ENCODE peak calls at places on chromosome 1, in seven cellular contexts. U is hypothalamus, C is T-helper 22 cell, W is SIG-M5, V is HuH-7.5, H is osteocyte, O is renal cortical epithelial cell. B is an unnamed sample.

GRCh38 chr1:20192364-20192763 is 6.0 kb upstream of the PLA2G2C start:
- DNase-seq in V (no peak), C (no peak), U (no peak), O (peak; percentile 62), W (no peak), H (no peak), B (no peak)

GRCh38 chr1:177472567-177472966 is 301.8 kb downstream of the BRINP2 start:
- DNase-seq in W (no peak), V (no peak), H (no peak), O (no peak), U (no peak), C (no peak), B (no peak)

GRCh38 chr1:70675737-70676156 is 264.7 kb downstream of the CTH start:
- DNase-seq in V (no peak), U (no peak), C (no peak), W (no peak), O (no peak), H (no peak), B (no peak)

GRCh38 chr1:216723274-216723780 is at the start of gene ESRRG:
- DNase-seq in C (no peak), W (no peak), U (peak; percentile 27), O (peak; percentile 30), V (peak; percentile 10), H (no peak), B (no peak)

GRCh38 chr1:160877221-160877620 is 7.8 kb downstream of the ITLN1 start:
- DNase-seq in C (no peak), H (no peak), O (no peak), W (no peak), V (peak; percentile 20), U (no peak), B (no peak)

GRCh38 chr1:23449918-23450317 is 25.4 kb upstream of the TCEA3 start:
- DNase-seq in H (no peak), W (no peak), U (no peak), V (no peak), O (no peak), C (no peak), B (no peak)

GRCh38 chr1:181479137-181479745 is 4.1 kb upstream of the CACNA1E start:
- DNase-seq in V (peak; percentile 73), O (peak; percentile 65), U (peak; percentile 31), C (no peak), W (no peak), H (no peak), B (no peak)

GRCh38 chr1:214205053-214205452 is 75.9 kb upstream of the SMYD2 start:
- DNase-seq in O (no peak), H (no peak), U (no peak), C (no peak), W (no peak), V (no peak), B (no peak)

GRCh38 chr1:2044510-2045319 is 5.5 kb upstream of the PRKCZ start:
- DNase-seq in V (peak; percentile 88), W (no peak), O (no peak), H (peak; percentile 94), U (peak; percentile 82), C (peak; percentile 58), B (no peak)

GRCh38 chr1:226360106-226360746 is 47.7 kb downstream of the PARP1 start:
- DNase-seq in H (no peak), C (no peak), W (no peak), U (no peak), V (no peak), O (no peak), B (no peak)

GRCh38 chr1:156115514-156116374 is 1.2 kb downstream of the LMNA start:
- DNase-seq in H (no peak), C (no peak), U (peak; percentile 58), O (peak; percentile 73), V (peak; percentile 79), W (no peak), B (no peak)

GRCh38 chr1:64242895-64243756 is 39.7 kb downstream of the UBE2U start:
- DNase-seq in U (no peak), H (no peak), W (no peak), V (no peak), C (no peak), O (peak; percentile 56), B (peak; percentile 8)

GRCh38 chr1:231665046-231665445 is 38.5 kb downstream of the DISC1 start:
- DNase-seq in O (no peak), W (no peak), U (no peak), H (no peak), C (no peak), V (no peak), B (no peak)

GRCh38 chr1:42335809-42336518 is 929 bp upstream of the FOXJ3 start:
- DNase-seq in U (no peak), V (peak; percentile 26), H (no peak), W (no peak), C (no peak), O (peak; percentile 82), B (no peak)

GRCh38 chr1:19164274-19165015 is 45.6 kb downstream of the UBR4 start:
- DNase-seq in C (no peak), O (no peak), V (no peak), H (no peak), U (no peak), W (no peak), B (no peak)

GRCh38 chr1:32448773-32449456 is 16.0 kb upstream of the ZBTB8B start:
- DNase-seq in V (no peak), U (no peak), H (no peak), O (no peak), C (no peak), W (no peak), B (no peak)

B was measured in cerebellar nuclear complex.